ENCODE peak calls at places on chromosomes 5 and 9, in five cellular contexts. V is transverse colon, B is lower leg skin, I is adrenal gland, D is HepG2. R is an unnamed sample.
A peak's percentile ranks its signal among the peaks of the same experiment; 100 is the strongest.

GRCh38 chr5:33049298-33049697 is 338.2 kb downstream of the NPR3 start:
- DNase-seq in B (no peak), I (no peak), D (no peak), V (no peak), R (no peak)

GRCh38 chr9:76542360-76542759 is 83.4 kb downstream of the GCNT1 start:
- DNase-seq in B (no peak), D (no peak), I (no peak), V (no peak), R (no peak)

GRCh38 chr9:128053560-128053959 is 13.6 kb downstream of the NAIF1 start:
- DNase-seq in D (no peak), B (no peak), V (no peak), I (no peak), R (no peak)

GRCh38 chr5:14581891-14582796 is 552 bp downstream of the OTULINL start:
- DNase-seq in V (peak; percentile 83), I (peak; percentile 79), D (no peak), B (peak; percentile 44), R (peak; percentile 41)

GRCh38 chr5:115735108-115735998 is 81.1 kb downstream of the CDO1 start:
- DNase-seq in D (no peak), B (no peak), V (no peak), I (no peak), R (no peak)

GRCh38 chr9:371349-371748 is 156.7 kb downstream of the DOCK8 start:
- DNase-seq in I (peak; percentile 71), V (no peak), D (no peak), B (no peak), R (no peak)

GRCh38 chr9:37582548-37583157 is 6.5 kb upstream of the FBXO10 start:
- DNase-seq in D (peak; percentile 40), I (no peak), B (no peak), V (no peak), R (peak; percentile 78)

GRCh38 chr9:109560470-109561132 is 62.5 kb upstream of the PTPN3 start:
- DNase-seq in B (no peak), V (no peak), D (peak; percentile 16), I (no peak), R (no peak)

GRCh38 chr9:107750741-107751521 is 261.4 kb upstream of the KLF4 start:
- DNase-seq in B (peak; percentile 90), I (peak; percentile 97), V (peak; percentile 72), D (peak; percentile 13), R (peak; percentile 18)

GRCh38 chr5:100424017-100424416 is 111.2 kb upstream of the FAM174A start:
- DNase-seq in D (no peak), I (no peak), V (no peak), B (no peak), R (peak; percentile 91)

GRCh38 chr9:84940294-84940693 is 270.8 kb downstream of the NTRK2 start:
- DNase-seq in I (no peak), V (no peak), B (no peak), D (no peak), R (no peak)

GRCh38 chr5:139638736-139639618 is 9.2 kb upstream of the CXXC5 start:
- DNase-seq in V (peak; percentile 17), B (no peak), I (no peak), D (no peak), R (no peak)

GRCh38 chr5:90293931-90294330 is 115.6 kb downstream of the CETN3 start:
- DNase-seq in B (no peak), V (no peak), D (peak; percentile 25), I (no peak), R (no peak)

GRCh38 chr9:128987800-128988199 is 40.3 kb downstream of the NUP188 start:
- DNase-seq in D (no peak), I (peak; percentile 75), V (no peak), B (peak; percentile 48), R (no peak)

GRCh38 chr9:6567140-6567591 is 78.4 kb downstream of the GLDC start:
- DNase-seq in B (no peak), I (peak; percentile 79), V (no peak), D (no peak), R (peak; percentile 71)

GRCh38 chr9:18396102-18396728 is 77.7 kb upstream of the ADAMTSL1 start:
- DNase-seq in D (peak; percentile 1), B (no peak), I (no peak), V (no peak), R (no peak)

GRCh38 chr9:38699337-38699736 is 20.6 kb downstream of the FAM240B start:
- DNase-seq in D (no peak), B (no peak), I (no peak), V (no peak), R (no peak)

GRCh38 chr9:77497322-77498198 is 150.6 kb downstream of the GNA14 start:
- DNase-seq in D (no peak), B (no peak), V (no peak), I (no peak), R (no peak)

GRCh38 chr9:77316058-77316457 is 138.7 kb downstream of the VPS13A start:
- DNase-seq in I (no peak), V (no peak), D (no peak), B (no peak), R (no peak)

GRCh38 chr5:143093452-143094086 is 309.9 kb downstream of the NR3C1 start:
- DNase-seq in B (no peak), D (no peak), V (no peak), I (no peak), R (no peak)

GRCh38 chr5:130135506-130135905 is 231.2 kb downstream of the CHSY3 start:
- DNase-seq in I (no peak), D (no peak), V (no peak), B (no peak), R (no peak)

GRCh38 chr9:90702431-90702830 is 59.8 kb upstream of the DIRAS2 start:
- DNase-seq in B (no peak), D (no peak), I (no peak), V (no peak), R (no peak)

GRCh38 chr5:139758510-139759036 is 37.0 kb upstream of the PSD2 start:
- DNase-seq in D (no peak), V (no peak), B (no peak), I (no peak), R (no peak)

GRCh38 chr9:16085167-16085718 is 532.4 kb downstream of the CCDC171 start:
- DNase-seq in V (no peak), D (no peak), B (no peak), I (no peak), R (no peak)

GRCh38 chr5:107218457-107219193 is 452.1 kb downstream of the EFNA5 start:
- DNase-seq in D (no peak), V (no peak), I (no peak), B (no peak), R (no peak)

GRCh38 chr5:124745367-124746251 is 830 bp downstream of the ZNF608 start:
- DNase-seq in I (no peak), B (no peak), V (no peak), D (no peak), R (peak; percentile 4)

GRCh38 chr5:51618234-51618633 is 235.0 kb downstream of the ISL1 start:
- DNase-seq in D (no peak), B (no peak), I (no peak), V (no peak), R (no peak)

GRCh38 chr5:92527311-92528078 is 1053.5 kb downstream of the NR2F1-AS1 start:
- DNase-seq in B (no peak), I (no peak), D (no peak), V (no peak), R (no peak)

GRCh38 chr5:119368238-119368630 is 12.4 kb downstream of the TNFAIP8 start:
- DNase-seq in I (no peak), B (no peak), V (no peak), D (no peak), R (no peak)

GRCh38 chr9:120443489-120443888 is 136.5 kb downstream of the CDK5RAP2 start:
- DNase-seq in I (no peak), D (no peak), V (no peak), B (no peak), R (no peak)

GRCh38 chr9:93814561-93814960 is 140.6 kb downstream of the BARX1 start:
- DNase-seq in D (no peak), I (no peak), V (no peak), B (no peak), R (no peak)

GRCh38 chr5:23064710-23065109 is 211.6 kb upstream of the CDH12 start:
- DNase-seq in B (no peak), I (no peak), V (no peak), D (no peak), R (no peak)
- TF ChIP-seq POLR2A in B (no peak), I (no peak), V (no peak), D (no peak), R (no peak)

DNA sequence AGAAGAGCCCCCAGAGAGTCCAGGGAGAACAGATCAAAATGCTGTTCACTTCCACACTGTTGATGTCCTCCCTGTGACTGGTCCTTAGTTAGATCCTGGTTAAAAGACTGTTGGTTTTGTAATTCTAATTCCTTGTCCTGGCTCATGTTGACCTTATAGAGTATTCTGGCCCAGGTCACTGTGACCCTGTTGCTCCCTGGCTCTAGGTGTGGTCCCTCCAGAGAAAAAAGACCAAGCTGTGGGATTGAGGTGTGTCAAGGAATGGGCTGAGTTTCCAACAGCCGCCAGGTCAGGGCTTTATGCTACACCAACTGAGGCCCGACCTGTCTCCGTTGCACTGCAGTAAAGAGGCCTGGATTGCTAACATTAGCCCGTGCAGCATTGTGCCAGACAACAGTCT is 241.0 kb upstream of the MSX2 start:
- DNase-seq in V (no peak), I (no peak), D (no peak), B (no peak), R (no peak)
- TF ChIP-seq POLR2A in V (no peak), I (no peak), D (no peak), B (no peak), R (no peak)

GRCh38 chr9:95147452-95147851 is 170.1 kb downstream of the FANCC start:
- DNase-seq in D (no peak), V (no peak), B (no peak), I (no peak), R (no peak)

GRCh38 chr9:95142728-95143127 is 174.8 kb downstream of the FANCC start:
- DNase-seq in I (no peak), B (no peak), D (no peak), V (no peak), R (no peak)

GRCh38 chr9:95148121-95148520 is 169.4 kb downstream of the FANCC start:
- DNase-seq in D (no peak), I (no peak), B (no peak), V (no peak), R (no peak)

GRCh38 chr9:95140821-95141220 is 176.7 kb downstream of the FANCC start:
- DNase-seq in B (no peak), V (no peak), I (no peak), D (no peak), R (no peak)

GRCh38 chr9:95143591-95144561 is 173.6 kb downstream of the FANCC start:
- DNase-seq in V (peak; percentile 77), B (peak; percentile 91), D (peak; percentile 62), I (peak; percentile 90), R (no peak)
- TF ChIP-seq POLR2A in V (no peak), B (no peak), D (no peak), I (no peak), R (no peak)

GRCh38 chr9:132171702-132172101 is 9.8 kb downstream of the NTNG2 start:
- DNase-seq in B (no peak), I (no peak), V (no peak), D (no peak), R (no peak)
- TF ChIP-seq POLR2A in B (no peak), I (no peak), V (no peak), D (no peak), R (no peak)

GRCh38 chr5:38936269-38936668 is 90.5 kb downstream of the OSMR start:
- DNase-seq in D (no peak), I (no peak), B (no peak), V (no peak), R (no peak)
- TF ChIP-seq POLR2A in D (no peak), I (no peak), B (no peak), V (no peak), R (no peak)